ENCODE peak calls at places on chromosomes 5 and 9, in nine cellular contexts. U is mammary epithelial cell, G is brain microvascular endothelial cell, B is kidney, I is hepatocyte, N is breast epithelium, X is RWPE2, M is left ventricle myocardium inferior, O is heart left ventricle. H is an unnamed sample.

GRCh38 chr5:43711496-43711895 is 108.5 kb downstream of the NNT start:
- DNase-seq in N (no peak), M (no peak), I (no peak), B (no peak), G (peak), X (no peak), U (peak), O (no peak), H (no peak)

GRCh38 chr5:123835421-123835820 is 323.4 kb downstream of the CSNK1G3 start:
- DNase-seq in U (no peak), X (no peak), B (no peak), G (no peak), I (no peak), O (no peak), M (no peak), N (no peak), H (no peak)

GRCh38 chr5:155482428-155482827 is 468.9 kb downstream of the KIF4B start:
- DNase-seq in U (no peak), G (no peak), N (no peak), O (no peak), B (no peak), X (no peak), M (no peak), I (no peak), H (no peak)

GRCh38 chr9:87445646-87446045 is 52.0 kb upstream of the DAPK1 start:
- DNase-seq in N (no peak), G (peak), B (no peak), U (no peak), M (no peak), I (peak), X (no peak), O (peak), H (peak)

GRCh38 chr5:172399336-172399735 is 55.0 kb downstream of the SH3PXD2B start:
- DNase-seq in U (no peak), M (no peak), N (no peak), G (no peak), X (no peak), I (no peak), B (no peak), O (no peak), H (no peak)

GRCh38 chr9:82600536-82601271 is 462.2 kb downstream of the RASEF start:
- DNase-seq in G (no peak), M (no peak), X (no peak), B (no peak), N (no peak), O (no peak), U (no peak), I (no peak), H (no peak)

GRCh38 chr9:69945671-69946141 is 97.9 kb upstream of the MAMDC2 start:
- DNase-seq in G (peak), O (peak), M (peak), X (no peak), N (no peak), B (no peak), I (peak), U (no peak), H (no peak)

GRCh38 chr5:171102877-171103610 is 206.0 kb upstream of the TLX3 start:
- DNase-seq in B (peak), O (no peak), U (no peak), X (no peak), N (no peak), M (no peak), G (no peak), I (no peak), H (no peak)

GRCh38 chr5:131259326-131259725 is 4.5 kb upstream of the CDC42SE2 start:
- DNase-seq in X (no peak), B (no peak), G (no peak), N (no peak), U (no peak), O (no peak), I (no peak), M (no peak), H (no peak)

GRCh38 chr5:91312698-91313097 is 70.4 kb downstream of the ARRDC3 start:
- DNase-seq in M (no peak), B (no peak), O (no peak), G (no peak), I (no peak), N (no peak), U (no peak), X (no peak), H (no peak)

GRCh38 chr5:72529383-72529782 is 22.2 kb upstream of the ZNF366 start:
- DNase-seq in I (no peak), B (no peak), N (no peak), X (no peak), M (no peak), U (no peak), O (no peak), G (no peak), H (no peak)

GRCh38 chr9:79123419-79123818 is 448.3 kb upstream of the TLE4 start:
- DNase-seq in X (no peak), M (no peak), B (no peak), N (no peak), U (no peak), O (no peak), I (peak), G (no peak), H (no peak)

GRCh38 chr9:123291736-123292135 is 23.4 kb upstream of the STRBP start:
- DNase-seq in N (no peak), X (no peak), I (no peak), M (no peak), U (no peak), B (no peak), G (no peak), O (no peak), H (no peak)

GRCh38 chr5:160539431-160539830 is 117.8 kb downstream of the PTTG1 start:
- DNase-seq in M (no peak), N (no peak), O (no peak), I (no peak), X (no peak), B (no peak), U (peak), G (no peak), H (no peak)

GRCh38 chr5:28648108-28648507 is 1609.7 kb upstream of the CDH9 start:
- DNase-seq in G (peak), X (no peak), O (no peak), N (no peak), U (peak), I (no peak), B (no peak), M (no peak), H (no peak)

GRCh38 chr9:92147030-92147853 is 32.0 kb upstream of the SPTLC1 start:
- DNase-seq in O (peak), B (peak), I (peak), X (peak), M (peak), U (peak), N (no peak), G (peak), H (no peak)

GRCh38 chr9:35756275-35756742 is 2.2 kb upstream of the MSMP start:
- DNase-seq in I (peak), M (peak), U (no peak), X (no peak), G (no peak), O (peak), B (peak), N (no peak), H (no peak)

GRCh38 chr9:35114921-35115341 is 731 bp downstream of the ATOSB start:
- DNase-seq in G (peak), N (no peak), B (peak), X (no peak), O (peak), I (peak), M (peak), U (peak), H (no peak)

GRCh38 chr5:160508780-160509361 is 87.2 kb downstream of the PTTG1 start:
- DNase-seq in N (no peak), O (peak), B (no peak), M (no peak), G (peak), I (peak), U (peak), X (no peak), H (peak)

GRCh38 chr5:135183464-135183863 is 149.4 kb upstream of the PITX1 start:
- DNase-seq in G (no peak), M (no peak), N (no peak), I (no peak), O (no peak), X (no peak), U (no peak), B (no peak), H (no peak)

GRCh38 chr9:89746385-89747116 is 141.7 kb downstream of the GADD45G start:
- DNase-seq in I (peak), B (peak), U (no peak), X (no peak), N (no peak), G (peak), M (peak), O (peak), H (no peak)

GRCh38 chr5:39478851-39479250 is 54.1 kb upstream of the DAB2 start:
- DNase-seq in N (no peak), O (no peak), I (no peak), U (no peak), X (no peak), B (no peak), M (no peak), G (no peak), H (no peak)

GRCh38 chr5:112691758-112692157 is 45.9 kb upstream of the APC start:
- DNase-seq in I (no peak), B (no peak), G (peak), N (no peak), U (peak), X (no peak), M (no peak), O (no peak), H (no peak)
- TF ChIP-seq CTCF in I (peak), B (peak), G (peak), N (no peak), U (peak), X (peak), M (peak), O (no peak), H (peak)

GRCh38 chr5:3181641-3182040 is 414.0 kb upstream of the IRX1 start:
- DNase-seq in U (no peak), G (no peak), X (no peak), M (no peak), B (no peak), I (no peak), O (no peak), N (no peak), H (no peak)
- H3K27ac ChIP-seq in U (no peak), G (no peak), X (no peak), M (no peak), B (no peak), I (no peak), O (no peak), N (no peak), H (no peak)

GRCh38 chr5:141492168-141492885 is 3.4 kb downstream of the PCDHGC5 start:
- DNase-seq in G (no peak), O (no peak), I (no peak), U (no peak), N (no peak), X (no peak), B (peak), M (no peak), H (peak)

GRCh38 chr5:141490271-141490670 is 1.4 kb downstream of the PCDHGC5 start:
- DNase-seq in N (no peak), B (no peak), O (no peak), X (no peak), G (no peak), M (no peak), U (no peak), I (no peak), H (no peak)

GRCh38 chr5:141490771-141491170 is 1.9 kb downstream of the PCDHGC5 start:
- DNase-seq in N (no peak), O (no peak), M (no peak), X (no peak), B (no peak), G (no peak), I (no peak), U (no peak), H (no peak)

GRCh38 chr5:141489841-141490240 is 960 bp downstream of the PCDHGC5 start:
- DNase-seq in M (no peak), G (no peak), O (no peak), B (no peak), N (no peak), X (no peak), I (no peak), U (no peak), H (no peak)

GRCh38 chr5:141491323-141492167 is 2.7 kb downstream of the PCDHGC5 start:
- DNase-seq in G (no peak), O (no peak), I (no peak), B (no peak), X (no peak), M (no peak), N (no peak), U (no peak), H (no peak)
- H3K4me3 ChIP-seq in G (no peak), O (no peak), I (no peak), B (no peak), X (no peak), M (peak), N (no peak), U (no peak), H (peak)

GRCh38 chr5:73946278-73946677 is 320.3 kb downstream of the ARHGEF28 start:
- DNase-seq in N (no peak), O (no peak), M (no peak), B (no peak), I (no peak), X (no peak), U (no peak), G (no peak), H (no peak)

GRCh38 chr5:73944581-73944980 is 318.6 kb downstream of the ARHGEF28 start:
- DNase-seq in N (no peak), O (no peak), U (no peak), I (no peak), B (no peak), G (no peak), M (no peak), X (no peak), H (no peak)

GRCh38 chr5:73946926-73947455 is 321.0 kb downstream of the ARHGEF28 start:
- DNase-seq in G (no peak), M (no peak), I (no peak), X (no peak), B (no peak), U (no peak), N (no peak), O (no peak), H (no peak)

GRCh38 chr5:73943375-73943774 is 317.4 kb downstream of the ARHGEF28 start:
- DNase-seq in O (no peak), I (no peak), N (no peak), M (no peak), U (no peak), X (no peak), G (no peak), B (no peak), H (no peak)

GRCh38 chr5:73945505-73945904 is 319.5 kb downstream of the ARHGEF28 start:
- DNase-seq in U (no peak), G (no peak), X (no peak), B (no peak), I (no peak), N (no peak), O (no peak), M (no peak), H (no peak)
- TF ChIP-seq CTCF in U (peak), G (peak), X (peak), B (no peak), I (peak), N (no peak), O (no peak), M (peak), H (no peak)

DNA sequence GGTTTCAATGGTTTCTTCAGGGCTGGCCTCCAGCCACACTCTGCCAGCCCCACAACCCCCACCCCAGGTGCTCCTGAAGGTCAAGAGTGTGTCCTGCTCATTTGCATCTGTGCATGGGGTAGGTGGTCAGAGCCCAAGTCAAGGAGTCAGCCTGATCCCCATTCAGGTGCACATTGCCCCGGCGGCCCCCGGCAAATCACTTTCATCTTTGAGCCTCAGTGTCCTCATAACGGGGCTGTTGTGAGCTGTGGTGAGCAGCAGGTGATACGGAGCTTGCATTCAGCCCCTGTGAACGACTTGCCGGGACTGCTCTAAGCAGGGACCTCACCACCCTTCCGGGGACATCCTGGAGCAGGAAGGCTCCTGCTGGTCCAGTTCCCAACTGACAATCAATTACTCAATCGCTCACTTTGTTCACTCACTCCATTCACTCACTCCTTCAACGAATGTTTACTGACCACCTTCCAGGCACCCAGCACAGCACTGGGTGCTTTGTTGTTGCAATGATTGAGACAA is 93.2 kb upstream of the CPEB4 start:
- DNase-seq in G (no peak), B (no peak), N (no peak), M (no peak), X (no peak), U (no peak), I (no peak), O (no peak), H (no peak)
- H3K27ac ChIP-seq in G (no peak), B (peak), N (peak), M (no peak), X (no peak), U (no peak), I (no peak), O (no peak), H (no peak)

DNA sequence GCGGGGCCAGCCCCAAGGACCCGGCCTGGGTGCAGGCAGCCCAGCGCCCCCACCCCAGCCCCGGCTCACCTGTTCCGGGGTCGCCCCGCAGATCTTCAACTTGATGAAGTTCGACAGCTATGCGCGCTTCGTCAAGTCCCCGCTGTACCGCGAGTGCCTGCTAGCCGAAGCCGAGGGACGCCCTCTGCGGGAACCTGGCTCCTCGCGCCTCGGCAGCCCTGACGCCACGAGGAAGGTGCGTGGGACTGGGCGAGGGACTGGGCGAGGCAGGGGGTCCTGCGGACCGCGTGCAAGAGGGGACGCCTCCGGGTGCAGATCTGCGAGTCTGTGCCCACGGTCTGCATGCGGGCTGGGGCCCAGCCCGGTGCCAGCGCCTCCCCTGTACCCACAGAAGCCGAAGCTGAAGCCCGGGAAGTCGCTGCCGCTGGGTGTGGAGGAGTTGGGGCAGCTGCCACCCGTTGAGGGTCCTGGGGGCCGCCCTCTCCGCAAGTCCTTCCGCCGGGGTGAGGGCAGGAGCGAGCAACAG is 9.7 kb downstream of the RGS14 start:
- DNase-seq in U (no peak), B (no peak), X (peak), O (no peak), M (no peak), N (no peak), I (no peak), G (no peak), H (no peak)
- H3K4me3 ChIP-seq in U (no peak), B (peak), X (no peak), O (peak), M (peak), N (peak), I (no peak), G (peak), H (peak)

DNA sequence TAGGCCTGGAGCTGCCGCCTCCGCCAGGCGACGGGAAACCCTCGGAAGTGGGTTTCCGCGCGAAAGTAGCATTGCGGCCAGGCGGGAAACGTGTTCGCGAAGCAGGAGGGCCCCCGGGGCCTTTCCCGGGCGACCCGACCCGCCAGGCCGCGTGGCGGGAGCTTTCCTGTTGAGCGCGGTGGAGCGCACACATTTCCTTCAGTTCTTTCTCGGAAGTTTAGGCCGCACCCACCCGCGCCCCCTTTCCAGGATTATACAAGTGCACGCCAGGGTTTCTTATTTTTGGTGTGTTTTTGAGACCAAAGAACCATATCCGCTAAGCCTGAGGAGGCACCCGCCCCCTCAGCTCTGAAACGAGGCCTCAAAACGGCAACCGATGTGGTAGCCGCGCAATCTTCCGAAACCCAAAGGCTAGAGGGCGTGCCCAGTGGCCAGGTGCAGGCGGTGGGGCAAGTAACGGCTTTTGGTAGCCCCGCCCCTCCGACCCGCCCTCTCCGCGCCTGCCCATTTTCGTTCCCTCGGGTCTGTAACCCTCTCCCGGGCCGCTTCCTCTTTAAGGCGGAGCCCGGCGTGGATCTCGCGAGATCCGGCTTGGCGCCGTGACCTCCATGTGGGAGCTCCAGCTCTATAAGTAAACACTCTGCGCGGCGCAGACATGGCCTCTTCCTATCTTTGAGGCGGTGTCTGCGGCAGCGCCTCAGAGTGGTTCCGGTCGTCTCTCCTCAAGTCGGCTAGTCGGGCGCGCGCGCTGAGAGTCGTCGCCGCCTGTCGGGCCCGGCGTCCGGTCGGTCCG is at the start of gene UHRF2:
- DNase-seq in U (peak), O (peak), I (peak), X (peak), G (peak), M (peak), N (peak), B (peak), H (peak)
- TF ChIP-seq CTCF in U (peak), O (no peak), I (no peak), X (no peak), G (no peak), M (no peak), N (no peak), B (no peak), H (peak)